ENCODE peak calls at places on chromosomes 5 and 9, in nine cellular contexts. T, U, Q, J, F, Z, A, S and N are unnamed samples.

GRCh38 chr9:1612886-1613285 is 402.3 kb upstream of the SMARCA2 start:
- DNase-seq in T (no peak), U (no peak), Q (no peak), J (no peak), F (no peak), Z (no peak), A (no peak), S (no peak), N (no peak)

GRCh38 chr5:122967625-122968024 is 68.9 kb downstream of the PPIC start:
- DNase-seq in T (no peak), U (no peak), Q (no peak), J (no peak), F (no peak), Z (no peak), A (no peak), S (no peak), N (no peak)

GRCh38 chr5:82416506-82416905 is 138.4 kb upstream of the RPS23 start:
- DNase-seq in T (no peak), U (no peak), Q (no peak), J (no peak), F (no peak), Z (no peak), A (no peak), S (no peak), N (no peak)

GRCh38 chr9:93154293-93154903 is 20.3 kb upstream of the NINJ1 start:
- DNase-seq in T (no peak), U (no peak), Q (no peak), J (peak), F (peak), Z (peak), A (no peak), S (peak), N (no peak)

GRCh38 chr9:105993051-105993854 is 298.9 kb downstream of the TMEM38B start:
- DNase-seq in T (no peak), U (no peak), Q (peak), J (no peak), F (no peak), Z (no peak), A (no peak), S (no peak), N (no peak)

GRCh38 chr5:139458580-139459407 is 3.7 kb downstream of the ECSCR start:
- DNase-seq in T (no peak), U (no peak), Q (peak), J (peak), F (no peak), Z (peak), A (no peak), S (no peak), N (no peak)

GRCh38 chr5:72280655-72281069 is 39.4 kb downstream of the MRPS27 start:
- DNase-seq in T (peak), U (no peak), Q (peak), J (peak), F (no peak), Z (no peak), A (no peak), S (peak), N (no peak)

GRCh38 chr5:80672140-80672736 is 17.5 kb upstream of the DHFR start:
- DNase-seq in T (peak), U (no peak), Q (peak), J (peak), F (peak), Z (peak), A (peak), S (peak), N (peak)

GRCh38 chr9:82456621-82457020 is 468.0 kb downstream of the SPATA31D1 start:
- DNase-seq in T (no peak), U (no peak), Q (peak), J (no peak), F (no peak), Z (no peak), A (no peak), S (no peak), N (no peak)

GRCh38 chr5:77249475-77249874 is 39.0 kb downstream of the PDE8B start:
- DNase-seq in T (no peak), U (no peak), Q (no peak), J (no peak), F (no peak), Z (no peak), A (no peak), S (no peak), N (no peak)

GRCh38 chr5:132334812-132335211 is 34.7 kb upstream of the SLC22A5 start:
- DNase-seq in T (no peak), U (no peak), Q (no peak), J (no peak), F (peak), Z (no peak), A (no peak), S (no peak), N (no peak)

GRCh38 chr5:132475531-132475930 is 15.0 kb downstream of the IRF1 start:
- DNase-seq in T (no peak), U (no peak), Q (peak), J (no peak), F (no peak), Z (no peak), A (no peak), S (no peak), N (peak)

GRCh38 chr9:86546712-86547111 is 192.5 kb upstream of the TUT7 start:
- DNase-seq in T (no peak), U (no peak), Q (no peak), J (no peak), F (no peak), Z (no peak), A (no peak), S (no peak), N (no peak)

GRCh38 chr9:16126042-16126441 is 573.2 kb downstream of the CCDC171 start:
- DNase-seq in T (no peak), U (no peak), Q (peak), J (no peak), F (no peak), Z (no peak), A (no peak), S (no peak), N (no peak)

GRCh38 chr5:107010060-107010459 is 660.7 kb downstream of the EFNA5 start:
- DNase-seq in T (no peak), U (no peak), Q (no peak), J (no peak), F (no peak), Z (no peak), A (no peak), S (no peak), N (no peak)

GRCh38 chr9:134585746-134586706 is 55.6 kb upstream of the COL5A1 start:
- DNase-seq in T (no peak), U (no peak), Q (peak), J (no peak), F (no peak), Z (no peak), A (no peak), S (no peak), N (peak)

GRCh38 chr5:146218163-146218562 is 14.8 kb downstream of the RBM27 start:
- DNase-seq in T (no peak), U (no peak), Q (no peak), J (no peak), F (no peak), Z (no peak), A (no peak), S (no peak), N (no peak)

GRCh38 chr5:92962752-92963151 is 618.3 kb downstream of the NR2F1-AS1 start:
- DNase-seq in T (no peak), U (no peak), Q (no peak), J (no peak), F (peak), Z (peak), A (no peak), S (no peak), N (no peak)

GRCh38 chr5:147673276-147673675 is 109.3 kb downstream of the JAKMIP2 start:
- DNase-seq in T (no peak), U (no peak), Q (no peak), J (no peak), F (no peak), Z (no peak), A (peak), S (no peak), N (no peak)

GRCh38 chr9:74951725-74952151 is 974 bp downstream of the C9orf40 start:
- DNase-seq in T (peak), U (peak), Q (peak), J (peak), F (peak), Z (peak), A (peak), S (peak), N (peak)

GRCh38 chr5:55905251-55905650 is 54.1 kb downstream of the IL31RA start:
- DNase-seq in T (no peak), U (no peak), Q (no peak), J (no peak), F (no peak), Z (no peak), A (no peak), S (no peak), N (no peak)

GRCh38 chr5:136030252-136030651 is 1.5 kb downstream of the TGFBI start:
- DNase-seq in T (no peak), U (no peak), Q (no peak), J (no peak), F (no peak), Z (no peak), A (no peak), S (no peak), N (no peak)

GRCh38 chr5:76490970-76491369 is 87.9 kb downstream of the IQGAP2 start:
- DNase-seq in T (no peak), U (no peak), Q (no peak), J (no peak), F (no peak), Z (no peak), A (no peak), S (no peak), N (no peak)

GRCh38 chr5:142385194-142385593 is 60.4 kb upstream of the SPRY4 start:
- DNase-seq in T (no peak), U (no peak), Q (peak), J (no peak), F (no peak), Z (no peak), A (no peak), S (no peak), N (no peak)

GRCh38 chr5:83507431-83507830 is 35.9 kb downstream of the VCAN start:
- DNase-seq in T (no peak), U (no peak), Q (peak), J (no peak), F (no peak), Z (no peak), A (no peak), S (no peak), N (no peak)

GRCh38 chr9:87703636-87704276 is 22.2 kb upstream of the CTSL start:
- DNase-seq in T (no peak), U (no peak), Q (no peak), J (no peak), F (no peak), Z (no peak), A (no peak), S (no peak), N (no peak)

GRCh38 chr5:119745976-119746375 is 116.6 kb downstream of the FAM170A start:
- DNase-seq in T (no peak), U (no peak), Q (no peak), J (no peak), F (no peak), Z (no peak), A (no peak), S (no peak), N (no peak)